ENCODE peak calls at places on chromosome 6, in six cellular contexts. U is GM12891, V is HepG2, E is K562, H is GM12878, C is H1. G is an unnamed sample.

GRCh38 chr6:43873806-43874714 is 104.0 kb downstream of the VEGFA start:
- DNase-seq in U (no peak), V (peak), E (no peak), H (no peak), C (no peak), G (no peak)

GRCh38 chr6:63683071-63683603 is 47.5 kb downstream of the PHF3 start:
- DNase-seq in U (no peak), V (no peak), E (no peak), H (no peak), C (no peak), G (no peak)

GRCh38 chr6:34465551-34466241 is at the start of gene PACSIN1:
- DNase-seq in U (peak), V (no peak), E (peak), H (no peak), C (peak), G (peak)

GRCh38 chr6:139981066-139981624 is 606.7 kb upstream of the CITED2 start:
- DNase-seq in U (no peak), V (no peak), E (no peak), H (no peak), C (no peak), G (no peak)

GRCh38 chr6:157597461-157598312 is 216.7 kb downstream of the ZDHHC14 start:
- DNase-seq in U (peak), V (peak), E (peak), H (no peak), C (peak), G (no peak)

GRCh38 chr6:14147891-14148290 is 30.3 kb downstream of the CD83 start:
- DNase-seq in U (no peak), V (no peak), E (no peak), H (no peak), C (no peak), G (no peak)

GRCh38 chr6:7671581-7671980 is 54.3 kb upstream of the BMP6 start:
- DNase-seq in U (no peak), V (no peak), E (no peak), H (no peak), C (no peak), G (no peak)

GRCh38 chr6:136012198-136012884 is 160.8 kb downstream of the PDE7B start:
- DNase-seq in U (no peak), V (no peak), E (no peak), H (no peak), C (no peak), G (no peak)

GRCh38 chr6:165621950-165622349 is 41.1 kb downstream of the PDE10A start:
- DNase-seq in U (no peak), V (no peak), E (no peak), H (no peak), C (no peak), G (no peak)

GRCh38 chr6:123564363-123564762 is 72.4 kb downstream of the TRDN start:
- DNase-seq in U (no peak), V (no peak), E (no peak), H (no peak), C (no peak), G (no peak)

GRCh38 chr6:109701201-109701600 is 10.1 kb downstream of the FIG4 start:
- DNase-seq in U (no peak), V (no peak), E (no peak), H (no peak), C (no peak), G (no peak)

GRCh38 chr6:78157606-78158005 is 504.8 kb downstream of the MEI4 start:
- DNase-seq in U (no peak), V (no peak), E (no peak), H (no peak), C (no peak), G (no peak)

GRCh38 chr6:152148412-152148811 is 340.9 kb downstream of the ESR1 start:
- DNase-seq in U (no peak), V (no peak), E (no peak), H (no peak), C (no peak), G (no peak)

GRCh38 chr6:2695464-2696095 is 55.1 kb downstream of the MYLK4 start:
- DNase-seq in U (no peak), V (peak), E (no peak), H (no peak), C (no peak), G (no peak)

GRCh38 chr6:42010185-42010872 is 40.0 kb upstream of the TAF8 start:
- DNase-seq in U (peak), V (no peak), E (peak), H (no peak), C (no peak), G (no peak)

GRCh38 chr6:87925373-87926060 is 122.1 kb upstream of the SPACA1 start:
- DNase-seq in U (no peak), V (no peak), E (no peak), H (peak), C (no peak), G (peak)

GRCh38 chr6:47145212-47145611 is 103.1 kb upstream of the ADGRF1 start:
- DNase-seq in U (no peak), V (no peak), E (no peak), H (no peak), C (no peak), G (no peak)

GRCh38 chr6:33850869-33851541 is 47.2 kb upstream of the MLN start:
- DNase-seq in U (no peak), V (no peak), E (no peak), H (no peak), C (no peak), G (no peak)

GRCh38 chr6:33620158-33620583 is 951 bp upstream of the ITPR3 start:
- DNase-seq in U (no peak), V (no peak), E (peak), H (no peak), C (peak), G (no peak)

GRCh38 chr6:75290558-75290957 is 6.0 kb upstream of the TMEM30A start:
- DNase-seq in U (no peak), V (no peak), E (no peak), H (no peak), C (no peak), G (no peak)

GRCh38 chr6:33934726-33935270 is 131.0 kb upstream of the MLN start:
- DNase-seq in U (no peak), V (no peak), E (no peak), H (no peak), C (no peak), G (no peak)

GRCh38 chr6:55758156-55758942 is 117.0 kb downstream of the BMP5 start:
- DNase-seq in U (no peak), V (peak), E (no peak), H (no peak), C (no peak), G (no peak)

GRCh38 chr6:55756711-55757110 is 118.7 kb downstream of the BMP5 start:
- DNase-seq in U (no peak), V (no peak), E (no peak), H (no peak), C (no peak), G (no peak)
- TF ChIP-seq POLR2AphosphoS5 in U (no peak), V (no peak), E (no peak), H (no peak), C (no peak), G (no peak)

GRCh38 chr6:88963139-88964090 is at the start of gene RNGTT:
- DNase-seq in U (peak), V (peak), E (peak), H (peak), C (peak), G (peak)
- TF ChIP-seq POLR2A in U (peak), V (peak), E (peak), H (peak), C (peak), G (peak)

GRCh38 chr6:144715344-144715743 is 430.2 kb downstream of the UTRN start:
- DNase-seq in U (no peak), V (no peak), E (no peak), H (no peak), C (no peak), G (no peak)
- TF ChIP-seq TAF1 in U (no peak), V (no peak), E (no peak), H (no peak), C (no peak), G (no peak)

GRCh38 chr6:138035070-138035469 is 72.1 kb downstream of the PERP start:
- DNase-seq in U (no peak), V (no peak), E (no peak), H (no peak), C (no peak), G (no peak)
- TF ChIP-seq POLR2AphosphoS5 in U (no peak), V (no peak), E (no peak), H (no peak), C (no peak), G (no peak)

GRCh38 chr6:30676660-30677270 is 4.0 kb upstream of the DHX16 start:
- DNase-seq in U (no peak), V (no peak), E (no peak), H (no peak), C (no peak), G (no peak)

GRCh38 chr6:30670760-30671527 is 1.9 kb downstream of the DHX16 start:
- DNase-seq in U (no peak), V (peak), E (no peak), H (no peak), C (no peak), G (no peak)

DNA sequence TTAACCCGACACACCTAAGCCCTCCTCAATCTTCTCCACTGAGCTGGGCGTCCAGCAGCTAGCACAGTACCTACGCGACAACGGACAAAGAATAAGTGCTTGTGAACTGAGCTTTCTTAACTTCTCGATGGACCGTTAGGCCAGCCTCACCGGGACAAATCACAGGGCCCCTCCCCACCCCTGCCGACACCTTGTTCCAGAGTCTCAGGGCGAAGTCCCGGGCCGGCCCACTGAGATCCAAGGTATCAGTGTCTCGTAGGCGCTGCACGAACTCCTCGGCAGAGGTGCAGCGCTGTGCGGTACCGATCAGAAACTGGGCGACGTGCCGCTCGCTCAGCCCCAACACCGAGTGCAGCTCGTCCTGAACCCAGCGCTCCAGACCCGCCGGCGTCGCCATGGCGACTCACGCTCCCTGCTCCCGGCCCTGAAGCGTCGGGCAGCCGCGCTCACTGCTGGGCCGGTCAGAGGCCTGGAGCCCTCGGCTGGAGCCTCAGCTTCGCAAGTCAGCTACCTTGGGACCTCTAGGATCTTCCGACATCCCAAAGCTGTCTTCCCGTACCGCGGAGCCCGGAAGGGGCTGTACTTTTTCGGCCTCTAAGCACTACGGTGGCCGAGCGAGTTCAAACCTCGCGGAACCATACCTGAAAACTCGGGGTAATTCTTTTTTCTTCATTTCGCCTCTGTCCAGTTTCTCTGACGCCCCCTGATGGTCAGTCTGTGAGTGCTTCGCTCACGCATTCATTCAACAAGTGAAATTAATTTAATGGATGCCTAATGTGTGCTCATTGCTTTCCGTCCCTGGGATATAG is at the start of gene DHX16:
- DNase-seq in U (peak), V (peak), E (peak), H (peak), C (peak), G (peak)
- TF ChIP-seq POLR2A in U (peak), V (peak), E (peak), H (peak), C (no peak), G (peak)

GRCh38 chr6:4662886-4663285 is 113.3 kb upstream of the CDYL start:
- DNase-seq in U (no peak), V (no peak), E (no peak), H (no peak), C (no peak), G (no peak)

GRCh38 chr6:4664117-4664626 is 112.0 kb upstream of the CDYL start:
- DNase-seq in U (no peak), V (no peak), E (no peak), H (no peak), C (peak), G (no peak)

GRCh38 chr6:4665489-4666417 is 110.5 kb upstream of the CDYL start:
- DNase-seq in U (no peak), V (no peak), E (no peak), H (no peak), C (peak), G (no peak)

GRCh38 chr6:4666886-4667513 is 109.2 kb upstream of the CDYL start:
- DNase-seq in U (no peak), V (no peak), E (no peak), H (no peak), C (peak), G (no peak)

GRCh38 chr6:4664911-4665310 is 111.3 kb upstream of the CDYL start:
- DNase-seq in U (no peak), V (no peak), E (no peak), H (no peak), C (peak), G (no peak)
- TF ChIP-seq TAF1 in U (no peak), V (no peak), E (no peak), H (no peak), C (no peak), G (no peak)

GRCh38 chr6:17583811-17584210 is 16.3 kb upstream of the FAM8A1 start:
- DNase-seq in U (no peak), V (no peak), E (no peak), H (no peak), C (no peak), G (no peak)
- TF ChIP-seq POLR2AphosphoS5 in U (no peak), V (no peak), E (no peak), H (no peak), C (no peak), G (no peak)

G was measured in GM12892.